ENCODE peak calls at places on chromosomes 13 and 19, in nine cellular contexts. B is right lobe of liver; G is colonic mucosa; A is midbrain; Y is T follicular helper cell; J is Calu3; M is heart left ventricle; T is heart right ventricle; N is stimulated activated CD4-positive, alpha-beta T cell treated with anti-CD3 and anti-CD28 coated beads, TNF-alpha, amount 100 ng/mL, for 48 hours. S is an unnamed sample.

GRCh38 chr13:51818771-51819511 is 15.0 kb upstream of the DHRS12 start:
- DNase-seq in B (no peak), G (no peak), A (peak), Y (no peak), J (no peak), M (no peak), T (no peak), N (no peak), S (no peak)

GRCh38 chr19:30297969-30298368 is 74.2 kb upstream of the ZNF536 start:
- DNase-seq in B (no peak), G (no peak), A (no peak), Y (no peak), J (no peak), M (no peak), T (no peak), N (no peak), S (no peak)

GRCh38 chr19:36392916-36393673 is 14.1 kb upstream of the ZFP14 start:
- DNase-seq in B (no peak), G (no peak), A (no peak), Y (no peak), J (no peak), M (no peak), T (no peak), N (no peak), S (no peak)

GRCh38 chr13:99003851-99004471 is 26.1 kb upstream of the DOCK9 start:
- DNase-seq in B (no peak), G (no peak), A (no peak), Y (no peak), J (no peak), M (no peak), T (no peak), N (no peak), S (no peak)

GRCh38 chr13:93108111-93108581 is 118.5 kb upstream of the GPC6 start:
- DNase-seq in B (no peak), G (no peak), A (no peak), Y (no peak), J (no peak), M (no peak), T (no peak), N (no peak), S (no peak)

GRCh38 chr13:97165527-97166425 is 56.4 kb upstream of the MBNL2 start:
- DNase-seq in B (no peak), G (no peak), A (no peak), Y (no peak), J (no peak), M (no peak), T (no peak), N (no peak), S (no peak)

GRCh38 chr13:67133476-67133875 is 96.7 kb downstream of the PCDH9 start:
- DNase-seq in B (no peak), G (no peak), A (no peak), Y (no peak), J (no peak), M (no peak), T (no peak), N (no peak), S (no peak)

GRCh38 chr13:81388400-81388799 is 1047.5 kb upstream of the SPRY2 start:
- DNase-seq in B (no peak), G (no peak), A (no peak), Y (no peak), J (no peak), M (no peak), T (no peak), N (no peak), S (no peak)

GRCh38 chr19:12665281-12665573 is 1.3 kb downstream of the MAN2B1 start:
- DNase-seq in B (no peak), G (peak), A (peak), Y (peak), J (no peak), M (peak), T (peak), N (peak), S (no peak)

GRCh38 chr13:94641432-94641941 is 39.8 kb downstream of the GPR180 start:
- DNase-seq in B (no peak), G (no peak), A (no peak), Y (no peak), J (no peak), M (no peak), T (no peak), N (no peak), S (no peak)

GRCh38 chr19:58218899-58219298 is 9.8 kb upstream of the ZNF544 start:
- DNase-seq in B (no peak), G (no peak), A (no peak), Y (no peak), J (no peak), M (no peak), T (no peak), N (peak), S (no peak)

GRCh38 chr13:35190241-35190640 is 248.2 kb downstream of the NBEA start:
- DNase-seq in B (no peak), G (no peak), A (no peak), Y (no peak), J (no peak), M (no peak), T (no peak), N (no peak), S (no peak)

S was measured in cerebellum.